ENCODE peak calls at places on chromosome 21, in nine cellular contexts. One of them, this sample, is unnamed.

GRCh38 chr21:45102391-45102932 is 28.1 kb downstream of the ADARB1 start:
- DNase-seq in pancreas: no peak
- DNase-seq in PC-3: peak; percentile 89
- DNase-seq in posterior cingulate gyrus: no peak
- DNase-seq in RPMI7951: peak; percentile 30
- DNase-seq in EH: peak; percentile 88
- DNase-seq in dermis blood vessel endothelial cell: peak; percentile 82
- DNase-seq in NCI-H1092 treated with DMSO at 0.1 percent for 48 hours: no peak
- DNase-seq in activated effector memory CD4-positive, alpha-beta T cell treated with Interleukin-2 at 50 U/mL for 16 hours: no peak
- DNase-seq in this sample: no peak

GRCh38 chr21:15775981-15776380 is 46.2 kb downstream of the USP25 start:
- DNase-seq in NCI-H1092 treated with DMSO at 0.1 percent for 48 hours: no peak
- DNase-seq in posterior cingulate gyrus: no peak
- DNase-seq in EH: peak; percentile 90
- DNase-seq in RPMI7951: peak; percentile 32
- DNase-seq in activated effector memory CD4-positive, alpha-beta T cell treated with Interleukin-2 at 50 U/mL for 16 hours: no peak
- DNase-seq in pancreas: no peak
- DNase-seq in PC-3: peak; percentile 78
- DNase-seq in dermis blood vessel endothelial cell: no peak
- DNase-seq in this sample: peak; percentile 75

GRCh38 chr21:34885636-34886553 is 163.2 kb downstream of the RUNX1 start:
- DNase-seq in dermis blood vessel endothelial cell: peak; percentile 59
- DNase-seq in RPMI7951: no peak
- DNase-seq in activated effector memory CD4-positive, alpha-beta T cell treated with Interleukin-2 at 50 U/mL for 16 hours: no peak
- DNase-seq in NCI-H1092 treated with DMSO at 0.1 percent for 48 hours: no peak
- DNase-seq in pancreas: no peak
- DNase-seq in posterior cingulate gyrus: no peak
- DNase-seq in EH: peak; percentile 46
- DNase-seq in PC-3: peak; percentile 42
- DNase-seq in this sample: peak; percentile 70

GRCh38 chr21:36917487-36918158 is 48.8 kb downstream of the HLCS start:
- DNase-seq in PC-3: peak; percentile 87
- DNase-seq in dermis blood vessel endothelial cell: peak; percentile 73
- DNase-seq in EH: peak; percentile 51
- DNase-seq in activated effector memory CD4-positive, alpha-beta T cell treated with Interleukin-2 at 50 U/mL for 16 hours: no peak
- DNase-seq in NCI-H1092 treated with DMSO at 0.1 percent for 48 hours: no peak
- DNase-seq in posterior cingulate gyrus: peak; percentile 26
- DNase-seq in pancreas: peak; percentile 62
- DNase-seq in RPMI7951: peak; percentile 53
- DNase-seq in this sample: peak; percentile 87

GRCh38 chr21:44487831-44488230 is 32.5 kb downstream of the LRRC3 start:
- DNase-seq in activated effector memory CD4-positive, alpha-beta T cell treated with Interleukin-2 at 50 U/mL for 16 hours: no peak
- DNase-seq in NCI-H1092 treated with DMSO at 0.1 percent for 48 hours: no peak
- DNase-seq in dermis blood vessel endothelial cell: peak; percentile 62
- DNase-seq in EH: peak; percentile 5
- DNase-seq in PC-3: peak; percentile 65
- DNase-seq in RPMI7951: peak; percentile 29
- DNase-seq in posterior cingulate gyrus: no peak
- DNase-seq in pancreas: no peak
- DNase-seq in this sample: peak; percentile 84

GRCh38 chr21:45870851-45871615 is 110.5 kb upstream of the COL6A1 start:
- DNase-seq in NCI-H1092 treated with DMSO at 0.1 percent for 48 hours: no peak
- DNase-seq in activated effector memory CD4-positive, alpha-beta T cell treated with Interleukin-2 at 50 U/mL for 16 hours: no peak
- DNase-seq in posterior cingulate gyrus: no peak
- DNase-seq in pancreas: no peak
- DNase-seq in EH: no peak
- DNase-seq in PC-3: no peak
- DNase-seq in RPMI7951: no peak
- DNase-seq in dermis blood vessel endothelial cell: no peak
- DNase-seq in this sample: no peak

GRCh38 chr21:25639167-25639921 is at the start of gene JAM2:
- DNase-seq in PC-3: no peak
- DNase-seq in activated effector memory CD4-positive, alpha-beta T cell treated with Interleukin-2 at 50 U/mL for 16 hours: peak; percentile 14
- DNase-seq in pancreas: peak; percentile 11
- DNase-seq in dermis blood vessel endothelial cell: peak; percentile 27
- DNase-seq in EH: no peak
- DNase-seq in NCI-H1092 treated with DMSO at 0.1 percent for 48 hours: peak; percentile 62
- DNase-seq in posterior cingulate gyrus: peak; percentile 21
- DNase-seq in RPMI7951: peak; percentile 52
- DNase-seq in this sample: peak; percentile 77

GRCh38 chr21:39484711-39485264 is 33.0 kb downstream of the SH3BGR start:
- DNase-seq in PC-3: no peak
- DNase-seq in pancreas: no peak
- DNase-seq in NCI-H1092 treated with DMSO at 0.1 percent for 48 hours: no peak
- DNase-seq in EH: peak; percentile 17
- DNase-seq in activated effector memory CD4-positive, alpha-beta T cell treated with Interleukin-2 at 50 U/mL for 16 hours: no peak
- DNase-seq in posterior cingulate gyrus: no peak
- DNase-seq in RPMI7951: no peak
- DNase-seq in dermis blood vessel endothelial cell: no peak
- DNase-seq in this sample: no peak

GRCh38 chr21:46585191-46585953 is 19.5 kb downstream of the S100B start:
- DNase-seq in pancreas: no peak
- DNase-seq in dermis blood vessel endothelial cell: no peak
- DNase-seq in NCI-H1092 treated with DMSO at 0.1 percent for 48 hours: no peak
- DNase-seq in EH: no peak
- DNase-seq in RPMI7951: no peak
- DNase-seq in PC-3: no peak
- DNase-seq in posterior cingulate gyrus: no peak
- DNase-seq in activated effector memory CD4-positive, alpha-beta T cell treated with Interleukin-2 at 50 U/mL for 16 hours: no peak
- DNase-seq in this sample: no peak

GRCh38 chr21:27189870-27190269 is 223.0 kb upstream of the ADAMTS5 start:
- DNase-seq in EH: no peak
- DNase-seq in posterior cingulate gyrus: no peak
- DNase-seq in NCI-H1092 treated with DMSO at 0.1 percent for 48 hours: no peak
- DNase-seq in PC-3: no peak
- DNase-seq in activated effector memory CD4-positive, alpha-beta T cell treated with Interleukin-2 at 50 U/mL for 16 hours: no peak
- DNase-seq in dermis blood vessel endothelial cell: no peak
- DNase-seq in RPMI7951: no peak
- DNase-seq in pancreas: no peak
- DNase-seq in this sample: no peak

This sample was measured in osteoblast.